ENCODE peak calls at places on chromosomes 2 and 18, in eight cellular contexts. U is GM12878, E is HepG2, Z is bronchial epithelial cell, W is fibroblast of mammary gland, K is spleen, X is fibroblast of pulmonary artery, Q is AG04449. J is an unnamed sample.

GRCh38 chr18:57831597-57832377 is 28.7 kb upstream of the ATP8B1 start:
- DNase-seq in Q (no peak), E (no peak), U (no peak), K (no peak), Z (no peak), W (no peak), X (no peak), J (no peak)

GRCh38 chr2:240353086-240353798 is 82.2 kb upstream of the GPC1 start:
- DNase-seq in E (no peak), U (no peak), X (no peak), K (peak; percentile 60), Q (no peak), Z (peak; percentile 43), W (no peak), J (no peak)

GRCh38 chr2:21035282-21035973 is 8.4 kb downstream of the APOB start:
- DNase-seq in E (no peak), X (no peak), W (no peak), Q (no peak), K (no peak), Z (no peak), U (no peak), J (no peak)

GRCh38 chr2:228522276-228522675 is 340.8 kb upstream of the SPHKAP start:
- DNase-seq in X (no peak), Z (no peak), W (peak; percentile 16), K (no peak), U (no peak), Q (no peak), E (no peak), J (no peak)

GRCh38 chr18:47260138-47260923 is 8.9 kb upstream of the SKOR2 start:
- DNase-seq in Q (no peak), K (no peak), E (peak; percentile 5), W (peak; percentile 45), U (no peak), X (peak; percentile 50), Z (peak; percentile 20), J (peak; percentile 14)

GRCh38 chr2:240324312-240325005 is 111.0 kb upstream of the GPC1 start:
- DNase-seq in Z (peak; percentile 73), W (no peak), U (no peak), E (no peak), K (no peak), X (no peak), Q (no peak), J (no peak)

GRCh38 chr2:201883559-201883958 is 77.2 kb downstream of the CDK15 start:
- DNase-seq in Z (no peak), K (no peak), E (no peak), U (no peak), X (no peak), W (no peak), Q (no peak), J (no peak)

GRCh38 chr18:8938817-8939216 is 163.7 kb upstream of the NDUFV2 start:
- DNase-seq in U (no peak), E (no peak), K (no peak), X (no peak), W (no peak), Q (no peak), Z (no peak), J (no peak)

GRCh38 chr2:75808039-75808438 is 97.3 kb upstream of the GCFC2 start:
- DNase-seq in K (no peak), E (no peak), Q (no peak), U (no peak), X (no peak), W (no peak), Z (peak; percentile 95), J (no peak)

GRCh38 chr18:79964330-79965118 is at the start of gene HSBP1L1:
- DNase-seq in U (no peak), W (peak; percentile 28), Q (no peak), Z (no peak), K (peak; percentile 95), E (peak; percentile 65), X (peak; percentile 51), J (peak; percentile 82)

GRCh38 chr2:149160701-149161217 is 122.3 kb downstream of the LYPD6B start:
- DNase-seq in U (peak; percentile 71), K (no peak), X (no peak), W (no peak), E (no peak), Q (no peak), Z (no peak), J (peak; percentile 87)

GRCh38 chr2:69087912-69088240 is 74.9 kb downstream of the ANTXR1 start:
- DNase-seq in Z (no peak), E (no peak), U (no peak), K (no peak), Q (peak; percentile 29), X (peak; percentile 31), W (peak; percentile 82), J (no peak)

GRCh38 chr18:12416108-12416729 is 8.5 kb downstream of the PRELID3A start:
- DNase-seq in E (no peak), W (no peak), Q (no peak), X (no peak), U (no peak), Z (no peak), K (peak; percentile 23), J (no peak)
- H3K4me3 ChIP-seq in E (no peak overlapping the region), W (no peak overlapping the region), Q (no peak overlapping the region), X (no peak overlapping the region), U (no peak overlapping the region), Z (no peak overlapping the region), K (no peak overlapping the region), J (no peak overlapping the region)

DNA sequence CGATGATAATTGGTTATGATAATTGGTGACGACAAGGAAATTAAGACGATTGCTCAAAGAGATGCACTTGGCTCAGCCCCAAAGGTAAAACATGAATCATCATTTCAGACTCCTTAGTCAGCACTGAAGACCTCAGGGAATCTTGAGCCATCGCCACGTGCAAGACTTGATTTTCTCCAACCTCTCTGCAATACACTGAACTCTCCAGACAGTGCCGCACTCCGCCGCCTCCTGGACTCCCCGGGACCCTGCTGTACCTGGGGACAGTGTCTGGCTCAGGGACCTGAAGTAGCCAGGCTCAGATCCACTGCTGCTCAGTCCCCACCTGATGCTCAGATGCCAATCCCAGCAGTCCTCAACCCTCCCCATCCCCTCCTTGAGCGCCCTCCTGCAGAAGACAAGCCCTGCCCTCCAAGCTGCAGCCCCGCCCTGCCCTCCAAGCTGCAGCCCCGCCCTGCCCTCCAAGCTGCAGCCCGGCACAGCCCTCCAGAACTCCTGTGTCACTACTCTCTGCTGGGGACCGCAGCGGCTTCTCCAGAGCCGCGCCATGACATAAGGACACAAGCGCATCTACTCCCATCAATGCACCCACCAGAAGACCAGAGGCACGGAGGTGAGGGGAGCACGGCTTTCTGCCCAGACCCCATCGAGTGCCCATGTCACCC is 1.1 kb downstream of the TMEM18 start:
- DNase-seq in X (peak; percentile 88), Z (peak; percentile 91), E (peak; percentile 39), W (peak; percentile 95), U (no peak), Q (peak; percentile 60), K (no peak), J (peak; percentile 57)
- TF ChIP-seq CTCF in X (peak; percentile 32), Z (peak; percentile 54), E (peak; percentile 49), W (peak; percentile 44), U (no peak), Q (peak; percentile 51), K (no peak), J (no peak)

GRCh38 chr2:62314291-62314690 is 118.4 kb downstream of the B3GNT2 start:
- DNase-seq in X (no peak), Z (no peak), U (no peak), E (no peak), Q (no peak), K (no peak), W (no peak), J (no peak)
- H3K4me3 ChIP-seq in X (no peak overlapping the region), Z (no peak overlapping the region), U (peak overlapping the region; percentile 27), E (no peak overlapping the region), Q (no peak overlapping the region), K (no peak overlapping the region), W (no peak overlapping the region), J (peak overlapping the region; percentile 41)

GRCh38 chr2:172228177-172228785 is 125.6 kb upstream of the DLX2 start:
- DNase-seq in Z (peak; percentile 95), K (no peak), U (no peak), Q (no peak), E (no peak), W (no peak), X (no peak), J (no peak)

GRCh38 chr2:172225786-172226185 is 123.1 kb upstream of the DLX2 start:
- DNase-seq in Q (no peak), Z (no peak), W (no peak), K (no peak), X (no peak), E (no peak), U (no peak), J (no peak)

GRCh38 chr2:172227719-172228118 is 125.0 kb upstream of the DLX2 start:
- DNase-seq in Z (no peak), Q (no peak), W (no peak), K (no peak), U (no peak), E (no peak), X (no peak), J (no peak)

GRCh38 chr2:172229125-172229524 is 126.4 kb upstream of the DLX2 start:
- DNase-seq in X (no peak), W (no peak), Z (no peak), E (no peak), U (no peak), Q (no peak), K (no peak), J (no peak)

GRCh38 chr2:172226244-172227061 is 123.8 kb upstream of the DLX2 start:
- DNase-seq in Z (peak; percentile 72), Q (no peak), W (no peak), U (no peak), E (peak; percentile 63), K (no peak), X (no peak), J (no peak)
- TF ChIP-seq CTCF in Z (peak; percentile 51), Q (no peak), W (no peak), U (no peak), E (peak; percentile 64), K (no peak), X (no peak), J (peak; percentile 6)

DNA sequence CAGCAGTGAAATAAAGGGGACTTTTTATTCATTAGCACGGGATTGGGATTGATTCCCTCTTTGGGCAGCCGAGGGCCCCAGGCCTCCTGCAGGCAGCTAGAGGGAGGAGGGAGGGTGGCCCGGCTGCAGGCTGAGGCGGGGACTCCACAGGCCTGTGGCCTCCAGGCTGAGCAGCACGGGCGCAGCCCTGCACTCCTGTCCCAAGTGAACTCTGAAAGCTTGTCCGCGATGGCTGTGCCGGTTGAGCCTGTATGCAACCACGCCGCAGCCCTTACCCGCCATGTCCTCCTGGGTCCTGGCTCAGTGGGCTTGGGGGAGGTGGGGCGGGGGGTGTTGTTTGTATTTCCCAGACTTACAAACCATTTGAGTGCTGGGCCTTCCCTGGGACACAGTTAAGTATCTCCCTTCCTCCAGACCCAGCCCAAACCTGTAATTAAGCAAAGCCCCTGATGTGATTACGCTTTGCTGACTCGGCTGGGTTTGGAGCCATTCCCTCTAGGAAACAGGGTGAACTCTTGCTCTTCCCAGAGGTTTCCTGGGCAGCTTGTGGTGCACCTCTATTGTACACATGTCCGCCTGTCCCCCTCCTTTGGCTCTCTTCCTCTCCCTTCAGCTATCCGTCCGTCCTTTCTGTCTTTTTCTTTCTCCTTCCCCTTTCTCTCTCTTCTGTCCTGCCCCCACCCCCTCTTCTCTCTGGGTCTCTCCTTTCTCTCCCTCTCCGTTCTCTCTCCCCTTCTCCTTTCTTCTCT is 5.3 kb downstream of the GLI2 start:
- DNase-seq in X (no peak), Q (no peak), E (no peak), W (no peak), K (peak; percentile 72), U (no peak), Z (no peak), J (no peak)
- H3K4me3 ChIP-seq in X (peak overlapping the region; percentile 36), Q (peak overlapping the region; percentile 44), E (no peak overlapping the region), W (peak overlapping the region; percentile 27), K (no peak overlapping the region), U (no peak overlapping the region), Z (no peak overlapping the region), J (no peak overlapping the region)

J was measured in GM12865.